ENCODE peak calls at places on chromosomes 2 and 18, in nine cellular contexts. One of them, this sample, is unnamed.

GRCh38 chr2:160051374-160051800 is 11.0 kb downstream of the PLA2R1 start:
- DNase-seq in tibial nerve: no peak
- DNase-seq in neural crest cell: no peak
- DNase-seq in fibroblast of the aortic adventitia: peak
- DNase-seq in OCI-LY7: no peak
- DNase-seq in CD8-positive, alpha-beta T cell: no peak
- DNase-seq in WTC11: no peak
- DNase-seq in cardiac muscle cell: no peak
- DNase-seq in GM10248: no peak
- DNase-seq in this sample: no peak

GRCh38 chr18:34261865-34262780 is 37.4 kb upstream of the NOL4 start:
- DNase-seq in WTC11: no peak
- DNase-seq in GM10248: peak
- DNase-seq in fibroblast of the aortic adventitia: no peak
- DNase-seq in neural crest cell: no peak
- DNase-seq in OCI-LY7: no peak
- DNase-seq in CD8-positive, alpha-beta T cell: no peak
- DNase-seq in tibial nerve: no peak
- DNase-seq in cardiac muscle cell: no peak
- DNase-seq in this sample: peak

GRCh38 chr2:15758779-15759343 is 167.2 kb downstream of the DDX1 start:
- DNase-seq in tibial nerve: no peak
- DNase-seq in CD8-positive, alpha-beta T cell: no peak
- DNase-seq in fibroblast of the aortic adventitia: no peak
- DNase-seq in neural crest cell: no peak
- DNase-seq in WTC11: no peak
- DNase-seq in GM10248: no peak
- DNase-seq in cardiac muscle cell: no peak
- DNase-seq in OCI-LY7: no peak
- DNase-seq in this sample: no peak

GRCh38 chr18:55501594-55502345 is 86.2 kb downstream of the TCF4 start:
- DNase-seq in GM10248: no peak
- DNase-seq in neural crest cell: no peak
- DNase-seq in cardiac muscle cell: no peak
- DNase-seq in CD8-positive, alpha-beta T cell: no peak
- DNase-seq in WTC11: no peak
- DNase-seq in OCI-LY7: no peak
- DNase-seq in fibroblast of the aortic adventitia: no peak
- DNase-seq in tibial nerve: no peak
- DNase-seq in this sample: no peak

GRCh38 chr2:15122915-15123314 is 438.2 kb downstream of the NBAS start:
- DNase-seq in GM10248: no peak
- DNase-seq in cardiac muscle cell: no peak
- DNase-seq in tibial nerve: no peak
- DNase-seq in WTC11: no peak
- DNase-seq in neural crest cell: no peak
- DNase-seq in fibroblast of the aortic adventitia: peak
- DNase-seq in CD8-positive, alpha-beta T cell: no peak
- DNase-seq in OCI-LY7: no peak
- DNase-seq in this sample: no peak

GRCh38 chr2:60614319-60614718 is 60.9 kb upstream of the BCL11A start:
- DNase-seq in GM10248: no peak
- DNase-seq in cardiac muscle cell: no peak
- DNase-seq in tibial nerve: no peak
- DNase-seq in neural crest cell: no peak
- DNase-seq in OCI-LY7: no peak
- DNase-seq in fibroblast of the aortic adventitia: no peak
- DNase-seq in WTC11: no peak
- DNase-seq in CD8-positive, alpha-beta T cell: no peak
- DNase-seq in this sample: no peak

GRCh38 chr2:226362991-226363390 is 436.6 kb downstream of the IRS1 start:
- DNase-seq in fibroblast of the aortic adventitia: peak
- DNase-seq in OCI-LY7: no peak
- DNase-seq in GM10248: no peak
- DNase-seq in WTC11: no peak
- DNase-seq in neural crest cell: no peak
- DNase-seq in CD8-positive, alpha-beta T cell: no peak
- DNase-seq in tibial nerve: no peak
- DNase-seq in cardiac muscle cell: no peak
- DNase-seq in this sample: no peak

GRCh38 chr2:107936427-107937359 is 49.6 kb upstream of the SLC5A7 start:
- DNase-seq in tibial nerve: no peak
- DNase-seq in OCI-LY7: no peak
- DNase-seq in fibroblast of the aortic adventitia: no peak
- DNase-seq in neural crest cell: peak
- DNase-seq in CD8-positive, alpha-beta T cell: no peak
- DNase-seq in GM10248: no peak
- DNase-seq in WTC11: peak
- DNase-seq in cardiac muscle cell: peak
- DNase-seq in this sample: no peak

GRCh38 chr2:232888099-232888836 is 18.2 kb downstream of the SNORC start:
- DNase-seq in GM10248: no peak
- DNase-seq in WTC11: no peak
- DNase-seq in cardiac muscle cell: no peak
- DNase-seq in fibroblast of the aortic adventitia: no peak
- DNase-seq in tibial nerve: no peak
- DNase-seq in neural crest cell: no peak
- DNase-seq in CD8-positive, alpha-beta T cell: no peak
- DNase-seq in OCI-LY7: no peak
- DNase-seq in this sample: no peak

GRCh38 chr2:237695201-237695780 is 67.9 kb downstream of the LRRFIP1 start:
- DNase-seq in neural crest cell: no peak
- DNase-seq in GM10248: no peak
- DNase-seq in cardiac muscle cell: no peak
- DNase-seq in WTC11: no peak
- DNase-seq in tibial nerve: no peak
- DNase-seq in fibroblast of the aortic adventitia: peak
- DNase-seq in OCI-LY7: peak
- DNase-seq in CD8-positive, alpha-beta T cell: no peak
- DNase-seq in this sample: no peak

GRCh38 chr2:106197878-106198277 is 3.8 kb upstream of the UXS1 start:
- DNase-seq in OCI-LY7: no peak
- DNase-seq in neural crest cell: no peak
- DNase-seq in tibial nerve: peak
- DNase-seq in CD8-positive, alpha-beta T cell: no peak
- DNase-seq in GM10248: no peak
- DNase-seq in fibroblast of the aortic adventitia: peak
- DNase-seq in WTC11: no peak
- DNase-seq in cardiac muscle cell: peak
- DNase-seq in this sample: no peak

GRCh38 chr2:56448403-56448998 is 264.7 kb downstream of the CCDC85A start:
- DNase-seq in neural crest cell: no peak
- DNase-seq in fibroblast of the aortic adventitia: peak
- DNase-seq in OCI-LY7: no peak
- DNase-seq in cardiac muscle cell: no peak
- DNase-seq in GM10248: no peak
- DNase-seq in tibial nerve: no peak
- DNase-seq in WTC11: no peak
- DNase-seq in CD8-positive, alpha-beta T cell: no peak
- DNase-seq in this sample: no peak

GRCh38 chr18:37654711-37655369 is 89.2 kb upstream of the CELF4 start:
- DNase-seq in tibial nerve: no peak
- DNase-seq in cardiac muscle cell: no peak
- DNase-seq in neural crest cell: no peak
- DNase-seq in WTC11: no peak
- DNase-seq in OCI-LY7: no peak
- DNase-seq in CD8-positive, alpha-beta T cell: no peak
- DNase-seq in GM10248: no peak
- DNase-seq in fibroblast of the aortic adventitia: no peak
- DNase-seq in this sample: no peak

GRCh38 chr2:70400539-70400938 is 98.7 kb upstream of the FAM136A start:
- DNase-seq in WTC11: no peak
- DNase-seq in fibroblast of the aortic adventitia: no peak
- DNase-seq in neural crest cell: no peak
- DNase-seq in tibial nerve: no peak
- DNase-seq in CD8-positive, alpha-beta T cell: no peak
- DNase-seq in cardiac muscle cell: no peak
- DNase-seq in GM10248: no peak
- DNase-seq in OCI-LY7: no peak
- DNase-seq in this sample: no peak

GRCh38 chr2:70399046-70399445 is 97.2 kb upstream of the FAM136A start:
- DNase-seq in WTC11: no peak
- DNase-seq in cardiac muscle cell: no peak
- DNase-seq in neural crest cell: no peak
- DNase-seq in fibroblast of the aortic adventitia: no peak
- DNase-seq in OCI-LY7: no peak
- DNase-seq in tibial nerve: no peak
- DNase-seq in GM10248: no peak
- DNase-seq in CD8-positive, alpha-beta T cell: no peak
- DNase-seq in this sample: no peak

DNA sequence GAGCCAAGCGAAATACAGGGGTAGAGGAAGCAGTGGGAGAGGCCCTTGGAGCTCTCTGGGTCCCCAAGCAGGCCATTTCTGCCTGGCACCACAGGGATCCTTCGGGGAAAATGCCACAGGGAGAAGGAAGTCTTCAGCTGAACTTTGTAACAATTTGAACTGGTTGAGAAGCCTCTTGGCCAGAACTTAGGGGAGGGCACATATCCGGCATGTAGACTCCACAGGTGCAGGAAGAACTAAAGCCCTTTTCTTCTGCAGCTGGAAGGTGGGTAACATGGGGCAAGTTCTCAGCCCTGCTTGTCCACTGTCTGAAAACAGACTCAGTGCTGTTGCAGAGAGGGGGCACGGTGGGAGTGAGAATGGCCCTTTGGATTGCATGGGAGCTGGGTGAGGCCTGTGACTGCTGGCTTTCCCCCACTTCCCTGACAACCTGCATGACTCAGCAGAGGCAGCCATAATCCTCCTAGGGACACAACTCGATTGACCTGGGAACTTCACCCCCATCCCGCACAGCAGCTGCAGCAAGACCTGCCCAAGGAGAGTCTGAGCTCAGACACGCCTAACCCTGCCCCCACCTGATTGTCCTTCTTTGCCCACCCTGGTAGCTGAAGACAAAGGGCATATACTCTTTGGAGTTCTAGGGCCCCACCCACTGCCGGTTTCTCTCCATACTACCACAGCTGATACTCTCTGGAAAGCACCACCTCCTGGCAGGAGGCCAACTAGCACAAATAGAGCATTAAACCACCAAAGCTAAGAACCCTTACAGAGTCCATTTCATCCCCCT is 101.6 kb upstream of the FAM136A start:
- DNase-seq in GM10248: no peak
- DNase-seq in OCI-LY7: no peak
- DNase-seq in tibial nerve: no peak
- DNase-seq in cardiac muscle cell: no peak
- DNase-seq in CD8-positive, alpha-beta T cell: no peak
- DNase-seq in neural crest cell: no peak
- DNase-seq in fibroblast of the aortic adventitia: no peak
- DNase-seq in WTC11: peak
- DNase-seq in this sample: no peak
- TF ChIP-seq CTCF in GM10248: no peak
- TF ChIP-seq CTCF in OCI-LY7: no peak
- TF ChIP-seq CTCF in tibial nerve: no peak
- TF ChIP-seq CTCF in cardiac muscle cell: no peak
- TF ChIP-seq CTCF in CD8-positive, alpha-beta T cell: no peak
- TF ChIP-seq CTCF in neural crest cell: no peak
- TF ChIP-seq CTCF in fibroblast of the aortic adventitia: no peak
- TF ChIP-seq CTCF in WTC11: no peak
- TF ChIP-seq CTCF in this sample: no peak

DNA sequence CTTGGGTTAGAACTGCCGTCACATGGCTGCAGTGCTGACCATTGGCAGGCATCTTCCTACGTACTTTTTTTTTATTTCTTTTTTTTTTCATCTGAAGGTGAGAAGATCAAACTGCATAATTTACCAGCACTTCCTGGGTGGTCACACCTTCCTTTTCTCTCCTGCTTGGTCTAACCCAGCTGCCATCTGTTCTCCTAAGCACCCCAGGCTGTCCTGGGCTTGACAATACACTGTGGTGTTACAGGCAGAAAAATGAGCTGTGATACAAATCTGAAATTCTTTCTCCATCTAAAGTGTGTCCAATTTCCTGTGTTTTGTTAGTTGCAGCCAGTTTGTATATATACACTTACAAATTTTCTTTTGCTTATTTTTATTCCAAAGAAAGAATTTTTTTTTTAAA is 785.9 kb upstream of the ZEB2 start:
- DNase-seq in tibial nerve: no peak
- DNase-seq in cardiac muscle cell: no peak
- DNase-seq in neural crest cell: no peak
- DNase-seq in GM10248: no peak
- DNase-seq in WTC11: no peak
- DNase-seq in CD8-positive, alpha-beta T cell: no peak
- DNase-seq in OCI-LY7: peak
- DNase-seq in fibroblast of the aortic adventitia: no peak
- DNase-seq in this sample: no peak
- TF ChIP-seq CTCF in tibial nerve: no peak
- TF ChIP-seq CTCF in cardiac muscle cell: no peak
- TF ChIP-seq CTCF in neural crest cell: no peak
- TF ChIP-seq CTCF in GM10248: no peak
- TF ChIP-seq CTCF in WTC11: no peak
- TF ChIP-seq CTCF in CD8-positive, alpha-beta T cell: no peak
- TF ChIP-seq CTCF in OCI-LY7: no peak
- TF ChIP-seq CTCF in fibroblast of the aortic adventitia: no peak
- TF ChIP-seq CTCF in this sample: no peak

GRCh38 chr2:82258151-82258550 is 1953.6 kb upstream of the LRRTM1 start:
- DNase-seq in WTC11: no peak
- DNase-seq in GM10248: no peak
- DNase-seq in tibial nerve: no peak
- DNase-seq in cardiac muscle cell: no peak
- DNase-seq in neural crest cell: no peak
- DNase-seq in fibroblast of the aortic adventitia: no peak
- DNase-seq in CD8-positive, alpha-beta T cell: no peak
- DNase-seq in OCI-LY7: no peak
- DNase-seq in this sample: no peak

GRCh38 chr2:82256288-82256687 is 1951.7 kb upstream of the LRRTM1 start:
- DNase-seq in OCI-LY7: no peak
- DNase-seq in tibial nerve: no peak
- DNase-seq in GM10248: no peak
- DNase-seq in CD8-positive, alpha-beta T cell: no peak
- DNase-seq in neural crest cell: no peak
- DNase-seq in fibroblast of the aortic adventitia: no peak
- DNase-seq in WTC11: no peak
- DNase-seq in cardiac muscle cell: no peak
- DNase-seq in this sample: no peak

GRCh38 chr2:82259551-82259950 is 1955.0 kb upstream of the LRRTM1 start:
- DNase-seq in cardiac muscle cell: no peak
- DNase-seq in fibroblast of the aortic adventitia: no peak
- DNase-seq in OCI-LY7: no peak
- DNase-seq in neural crest cell: no peak
- DNase-seq in GM10248: no peak
- DNase-seq in CD8-positive, alpha-beta T cell: no peak
- DNase-seq in WTC11: no peak
- DNase-seq in tibial nerve: no peak
- DNase-seq in this sample: no peak

GRCh38 chr2:82256983-82257382 is 1952.4 kb upstream of the LRRTM1 start:
- DNase-seq in neural crest cell: no peak
- DNase-seq in GM10248: no peak
- DNase-seq in fibroblast of the aortic adventitia: no peak
- DNase-seq in CD8-positive, alpha-beta T cell: no peak
- DNase-seq in tibial nerve: no peak
- DNase-seq in cardiac muscle cell: no peak
- DNase-seq in WTC11: no peak
- DNase-seq in OCI-LY7: no peak
- DNase-seq in this sample: no peak

GRCh38 chr2:82260521-82260920 is 1956.0 kb upstream of the LRRTM1 start:
- DNase-seq in neural crest cell: no peak
- DNase-seq in fibroblast of the aortic adventitia: no peak
- DNase-seq in tibial nerve: no peak
- DNase-seq in WTC11: no peak
- DNase-seq in CD8-positive, alpha-beta T cell: no peak
- DNase-seq in OCI-LY7: no peak
- DNase-seq in GM10248: no peak
- DNase-seq in cardiac muscle cell: no peak
- DNase-seq in this sample: no peak
- TF ChIP-seq CTCF in neural crest cell: no peak
- TF ChIP-seq CTCF in fibroblast of the aortic adventitia: no peak
- TF ChIP-seq CTCF in tibial nerve: no peak
- TF ChIP-seq CTCF in WTC11: no peak
- TF ChIP-seq CTCF in CD8-positive, alpha-beta T cell: no peak
- TF ChIP-seq CTCF in OCI-LY7: no peak
- TF ChIP-seq CTCF in GM10248: no peak
- TF ChIP-seq CTCF in cardiac muscle cell: no peak
- TF ChIP-seq CTCF in this sample: no peak

GRCh38 chr2:118599141-118599540 is 248.3 kb downstream of the EN1 start:
- DNase-seq in fibroblast of the aortic adventitia: no peak
- DNase-seq in tibial nerve: no peak
- DNase-seq in neural crest cell: no peak
- DNase-seq in cardiac muscle cell: no peak
- DNase-seq in CD8-positive, alpha-beta T cell: no peak
- DNase-seq in GM10248: no peak
- DNase-seq in WTC11: no peak
- DNase-seq in OCI-LY7: no peak
- DNase-seq in this sample: no peak
- TF ChIP-seq CTCF in fibroblast of the aortic adventitia: no peak
- TF ChIP-seq CTCF in tibial nerve: no peak
- TF ChIP-seq CTCF in neural crest cell: no peak
- TF ChIP-seq CTCF in cardiac muscle cell: no peak
- TF ChIP-seq CTCF in CD8-positive, alpha-beta T cell: no peak
- TF ChIP-seq CTCF in GM10248: no peak
- TF ChIP-seq CTCF in WTC11: no peak
- TF ChIP-seq CTCF in OCI-LY7: no peak
- TF ChIP-seq CTCF in this sample: no peak

This sample was measured in GM13976.